ENCODE peak calls at places on chromosomes 2 and 18, in six cellular contexts. D, I, P, O, G and K are unnamed samples.

GRCh38 chr18:58057291-58057965 is 13.4 kb downstream of the NEDD4L start:
- DNase-seq in D (no peak), I (no peak), P (peak), O (no peak), G (no peak), K (no peak)

GRCh38 chr2:73116182-73116960 is 3.6 kb upstream of the RAB11FIP5 start:
- DNase-seq in D (no peak), I (no peak), P (no peak), O (no peak), G (no peak), K (no peak)

GRCh38 chr2:38181802-38182517 is 106.0 kb upstream of the CYP1B1 start:
- DNase-seq in D (no peak), I (no peak), P (no peak), O (no peak), G (no peak), K (no peak)

GRCh38 chr2:7027436-7027835 is 110.2 kb downstream of the RNF144A start:
- DNase-seq in D (no peak), I (no peak), P (peak), O (no peak), G (no peak), K (no peak)

GRCh38 chr2:146135245-146135644 is 1615.3 kb upstream of the ZEB2 start:
- DNase-seq in D (no peak), I (no peak), P (peak), O (no peak), G (no peak), K (no peak)

GRCh38 chr2:236928353-236929153 is 157.1 kb upstream of the COPS8 start:
- DNase-seq in D (no peak), I (no peak), P (peak), O (no peak), G (no peak), K (no peak)

GRCh38 chr2:72993147-72993546 is 75.8 kb downstream of the EMX1 start:
- DNase-seq in D (peak), I (peak), P (peak), O (peak), G (peak), K (peak)

GRCh38 chr2:43331428-43331827 is 105.0 kb upstream of the ZFP36L2 start:
- DNase-seq in D (no peak), I (no peak), P (no peak), O (no peak), G (no peak), K (peak)

GRCh38 chr18:3595282-3596273 is 145.6 kb downstream of the TGIF1 start:
- DNase-seq in D (no peak), I (no peak), P (peak), O (no peak), G (peak), K (peak)

GRCh38 chr18:3597159-3597977 is 147.4 kb downstream of the TGIF1 start:
- DNase-seq in D (no peak), I (no peak), P (no peak), O (no peak), G (no peak), K (peak)

GRCh38 chr18:3593904-3594759 is 144.2 kb downstream of the TGIF1 start:
- DNase-seq in D (peak), I (peak), P (peak), O (peak), G (peak), K (peak)

GRCh38 chr18:3594760-3595241 is 144.8 kb downstream of the TGIF1 start:
- DNase-seq in D (no peak), I (no peak), P (peak), O (no peak), G (peak), K (peak)

GRCh38 chr18:3596324-3597158 is 146.6 kb downstream of the TGIF1 start:
- DNase-seq in D (no peak), I (peak), P (peak), O (no peak), G (peak), K (peak)
- H2BK120ac ChIP-seq in D (no peak), I (no peak), P (peak), O (peak), G (peak), K (peak)

GRCh38 chr2:203282101-203282500 is 43.3 kb downstream of the CYP20A1 start:
- DNase-seq in D (no peak), I (no peak), P (no peak), O (no peak), G (no peak), K (no peak)

GRCh38 chr2:203279288-203279687 is 40.5 kb downstream of the CYP20A1 start:
- DNase-seq in D (no peak), I (no peak), P (peak), O (no peak), G (no peak), K (no peak)

GRCh38 chr2:203286532-203286931 is 41.7 kb upstream of the ABI2 start:
- DNase-seq in D (no peak), I (no peak), P (no peak), O (no peak), G (no peak), K (no peak)

DNA sequence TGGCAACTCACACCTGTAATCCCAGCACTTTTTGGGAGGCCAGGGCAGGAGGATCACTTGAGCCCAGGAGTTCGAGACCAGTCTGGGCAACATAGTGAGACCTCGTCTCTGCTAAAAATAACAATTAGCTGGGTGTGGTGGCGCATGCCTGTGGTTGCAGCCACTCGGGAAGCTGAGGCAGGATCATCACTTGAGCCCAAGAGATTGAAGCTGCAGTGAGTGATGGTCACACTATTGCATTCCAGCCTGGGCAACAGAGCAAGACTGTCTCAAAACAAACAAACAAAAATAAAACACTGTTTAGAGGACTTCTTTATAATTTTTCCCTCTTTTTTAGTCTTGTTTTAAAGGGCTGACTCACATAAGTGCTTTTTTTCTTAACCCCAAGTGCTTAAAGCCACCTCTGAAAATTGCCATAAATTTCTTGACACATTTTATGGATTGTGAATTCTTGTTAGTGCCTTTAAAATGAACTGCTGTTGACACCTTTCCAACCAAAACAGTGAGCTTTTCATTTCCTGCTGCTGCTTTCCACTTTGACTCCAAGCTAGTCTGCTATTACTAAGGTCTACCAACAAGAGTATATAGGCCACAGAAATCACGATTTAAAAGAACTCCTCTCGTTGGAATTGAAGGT is 41.7 kb downstream of the CYP20A1 start:
- DNase-seq in D (no peak), I (no peak), P (no peak), O (no peak), G (no peak), K (no peak)
- H2BK5ac ChIP-seq in D (no peak), I (no peak), P (no peak), O (no peak), G (no peak), K (no peak)

GRCh38 chr2:223046470-223047053 is 5.4 kb upstream of the KCNE4 start:
- DNase-seq in D (no peak), I (no peak), P (no peak), O (no peak), G (peak), K (no peak)

GRCh38 chr2:223047260-223047761 is 4.7 kb upstream of the KCNE4 start:
- DNase-seq in D (no peak), I (no peak), P (no peak), O (no peak), G (peak), K (peak)

GRCh38 chr2:223043164-223043941 is 8.6 kb upstream of the KCNE4 start:
- DNase-seq in D (no peak), I (no peak), P (no peak), O (no peak), G (no peak), K (no peak)

GRCh38 chr2:223044092-223044836 is 7.7 kb upstream of the KCNE4 start:
- DNase-seq in D (no peak), I (no peak), P (peak), O (no peak), G (no peak), K (no peak)

GRCh38 chr2:223044916-223045700 is 6.9 kb upstream of the KCNE4 start:
- DNase-seq in D (no peak), I (no peak), P (no peak), O (no peak), G (no peak), K (no peak)
- H2BK120ac ChIP-seq in D (no peak), I (no peak), P (no peak), O (no peak), G (peak), K (peak)

GRCh38 chr18:54360406-54360805 is 2.7 kb downstream of the C18orf54 start:
- DNase-seq in D (no peak), I (no peak), P (no peak), O (no peak), G (peak), K (peak)

GRCh38 chr18:54357082-54357659 is 487 bp downstream of the STARD6 start:
- DNase-seq in D (no peak), I (no peak), P (no peak), O (no peak), G (no peak), K (peak)

GRCh38 chr18:54359233-54359632 is 1.5 kb downstream of the C18orf54 start:
- DNase-seq in D (no peak), I (no peak), P (no peak), O (no peak), G (peak), K (peak)

GRCh38 chr18:54358495-54358793 is 738 bp downstream of the C18orf54 start:
- DNase-seq in D (no peak), I (no peak), P (no peak), O (no peak), G (peak), K (peak)

DNA sequence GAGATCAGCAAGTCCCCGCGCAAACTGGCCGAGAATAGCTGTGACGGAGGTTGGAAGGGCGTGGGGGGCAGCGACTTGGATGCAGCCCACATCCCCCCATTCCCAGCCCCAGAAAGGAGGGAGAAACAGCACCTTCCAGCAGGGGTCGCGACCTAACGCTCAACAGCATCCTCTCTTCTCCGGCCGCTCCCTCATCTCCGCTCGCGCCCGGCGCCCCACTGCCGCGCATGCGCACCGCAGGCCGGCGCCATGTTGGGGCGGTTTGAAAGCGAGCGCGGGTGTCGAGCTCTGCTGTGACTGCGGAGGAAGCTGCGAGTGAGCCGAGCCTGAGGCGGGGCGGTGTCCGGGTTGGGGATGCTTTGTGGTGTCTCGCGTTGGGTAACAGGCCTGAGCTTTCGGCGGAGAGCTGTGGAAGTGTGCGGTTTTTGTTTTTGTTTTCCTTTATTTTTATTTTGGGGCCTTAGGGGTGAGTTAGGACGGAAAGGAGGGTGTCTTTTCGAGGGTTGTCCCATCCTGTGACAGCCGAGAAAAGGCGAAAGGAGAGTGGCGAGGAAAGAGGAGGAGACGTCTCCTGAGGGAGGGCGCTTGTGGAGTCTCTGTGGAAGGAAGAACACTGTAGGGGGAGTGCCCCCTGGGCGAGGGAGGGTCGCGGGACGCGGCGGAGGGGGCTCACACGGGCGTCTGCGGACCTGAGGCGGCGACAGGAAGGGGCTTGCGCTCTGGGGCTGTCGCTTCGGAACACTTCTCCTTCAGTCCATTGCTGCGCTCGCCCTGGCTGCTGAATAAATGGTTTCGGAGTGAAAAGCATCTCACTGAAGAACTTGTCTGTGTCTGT is at the start of the genes C18orf54 and STARD6:
- DNase-seq in D (peak), I (peak), P (peak), O (peak), G (peak), K (peak)
- H2BK5ac ChIP-seq in D (peak), I (no peak), P (peak), O (peak), G (peak), K (peak)

DNA sequence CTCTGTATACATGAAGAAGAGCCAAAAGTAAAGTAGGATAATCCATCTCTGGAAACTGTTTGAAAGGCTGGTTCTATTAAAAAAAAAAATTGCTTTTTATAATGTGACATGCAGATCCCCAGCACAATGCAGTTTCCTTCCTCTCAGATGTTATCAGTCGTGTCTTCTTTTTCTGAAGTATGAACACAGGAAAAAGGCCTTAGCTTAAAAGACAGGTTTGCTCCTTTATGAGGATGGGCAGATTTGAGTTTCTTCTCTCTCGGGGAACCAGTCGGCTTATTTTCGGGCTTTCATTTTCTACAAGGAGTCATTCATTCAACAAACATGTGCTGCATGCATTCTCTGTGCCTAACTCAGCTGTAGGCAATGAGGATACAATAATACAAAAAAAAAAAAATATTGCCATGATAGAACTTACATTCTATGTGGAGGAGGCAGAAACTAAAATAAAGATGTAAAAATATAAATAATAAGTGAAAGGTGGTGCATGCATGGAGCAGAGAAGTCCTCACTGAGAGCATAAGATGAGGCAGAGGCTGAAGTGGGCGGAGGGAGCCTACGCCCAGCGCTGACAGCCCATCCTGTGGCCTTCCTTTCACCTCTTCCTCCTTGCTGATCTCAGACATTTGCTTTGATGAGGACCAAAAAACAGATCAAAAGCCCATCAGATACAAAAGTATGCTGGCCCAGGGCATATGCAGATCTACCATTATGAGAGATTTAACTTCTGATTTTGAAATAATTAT is at the start of gene CD226:
- DNase-seq in D (no peak), I (no peak), P (no peak), O (no peak), G (no peak), K (no peak)
- H2BK120ac ChIP-seq in D (no peak), I (no peak), P (no peak), O (no peak), G (no peak), K (no peak)

GRCh38 chr2:206158563-206159345 is 490 bp downstream of the NDUFS1 start:
- DNase-seq in D (no peak), I (no peak), P (peak), O (no peak), G (peak), K (peak)
- H2BK5ac ChIP-seq in D (peak), I (no peak), P (peak), O (peak), G (peak), K (peak)

GRCh38 chr2:65436825-65437221 is 4.4 kb upstream of the SPRED2 start:
- DNase-seq in D (no peak), I (no peak), P (peak), O (no peak), G (no peak), K (no peak)

GRCh38 chr2:65436169-65436824 is 3.9 kb upstream of the SPRED2 start:
- DNase-seq in D (peak), I (peak), P (peak), O (peak), G (peak), K (peak)

GRCh38 chr2:65435625-65436168 is 3.3 kb upstream of the SPRED2 start:
- DNase-seq in D (peak), I (peak), P (peak), O (peak), G (peak), K (peak)

GRCh38 chr2:65432227-65433190 is at the start of gene SPRED2:
- DNase-seq in D (peak), I (peak), P (peak), O (peak), G (peak), K (peak)

GRCh38 chr2:65434592-65435241 is 2.3 kb upstream of the SPRED2 start:
- DNase-seq in D (no peak), I (no peak), P (peak), O (no peak), G (no peak), K (no peak)
- H2BK120ac ChIP-seq in D (no peak), I (no peak), P (no peak), O (no peak), G (no peak), K (peak)

GRCh38 chr2:96485350-96485749 is 19.8 kb downstream of the NEURL3 start:
- DNase-seq in D (no peak), I (peak), P (no peak), O (no peak), G (no peak), K (no peak)
- H2BK5ac ChIP-seq in D (no peak), I (no peak), P (no peak), O (no peak), G (no peak), K (no peak)

GRCh38 chr2:178449700-178450573 is 1.0 kb downstream of the PRKRA start:
- DNase-seq in D (peak), I (no peak), P (no peak), O (no peak), G (no peak), K (peak)
- H2BK120ac ChIP-seq in D (no peak), I (no peak), P (no peak), O (no peak), G (no peak), K (no peak)

GRCh38 chr2:113212245-113213060 is 38.7 kb downstream of the PSD4 start:
- DNase-seq in D (no peak), I (no peak), P (no peak), O (no peak), G (no peak), K (no peak)
- H2BK5ac ChIP-seq in D (no peak), I (no peak), P (no peak), O (no peak), G (no peak), K (no peak)